ENCODE peak calls at places on chromosomes 16 and 17, in ten cellular contexts. Y, V, F, D, W, H, I, P, G and C are unnamed samples.

GRCh38 chr17:1073241-1073962 is 76.5 kb downstream of the TIMM22 start:
- DNase-seq in F (peak; percentile 25), G (no peak), Y (no peak), P (no peak), H (no peak), D (no peak), V (no peak), I (no peak), W (no peak), C (no peak)

GRCh38 chr17:28151001-28151400 is 108.5 kb downstream of the NLK start:
- DNase-seq in F (no peak), V (no peak), I (no peak), D (no peak), P (no peak), G (no peak), W (peak; percentile 55), H (no peak), Y (no peak), C (no peak)

GRCh38 chr16:71645450-71645849 is 19.5 kb downstream of the MARVELD3 start:
- DNase-seq in D (no peak), V (no peak), P (no peak), I (peak; percentile 87), Y (no peak), H (no peak), G (peak; percentile 52), F (no peak), W (peak; percentile 51), C (peak; percentile 46)

GRCh38 chr17:17538417-17539391 is 42.5 kb upstream of the RASD1 start:
- DNase-seq in Y (no peak), V (no peak), D (no peak), F (peak; percentile 52), G (no peak), P (no peak), W (no peak), H (no peak), I (peak; percentile 10), C (peak; percentile 28)

GRCh38 chr17:46819906-46820351 is 1.4 kb upstream of the WNT3 start:
- DNase-seq in V (no peak), D (no peak), W (peak; percentile 56), P (no peak), G (no peak), I (no peak), H (no peak), F (no peak), Y (no peak), C (no peak)

GRCh38 chr17:48730240-48730550 is 1.6 kb upstream of the HOXB13 start:
- DNase-seq in Y (no peak), D (no peak), V (no peak), G (no peak), W (no peak), H (no peak), F (no peak), I (no peak), P (no peak), C (no peak)

GRCh38 chr17:17609121-17609520 is 17.6 kb upstream of the PEMT start:
- DNase-seq in F (no peak), V (no peak), H (no peak), W (no peak), I (no peak), P (no peak), Y (no peak), G (peak; percentile 47), D (no peak), C (no peak)

GRCh38 chr17:81159611-81160265 is 5.6 kb upstream of the PVALEF start:
- DNase-seq in F (no peak), W (no peak), P (no peak), V (no peak), D (peak; percentile 44), I (no peak), Y (no peak), H (no peak), G (no peak), C (no peak)

GRCh38 chr17:31190351-31190750 is 95.6 kb downstream of the NF1 start:
- DNase-seq in H (no peak), V (no peak), Y (no peak), W (no peak), G (no peak), F (no peak), I (peak; percentile 10), D (no peak), P (no peak), C (peak; percentile 8)

GRCh38 chr16:3158498-3159314 is 23.9 kb downstream of the ZNF213 start:
- DNase-seq in I (peak; percentile 83), Y (no peak), D (peak; percentile 92), H (peak; percentile 85), V (peak; percentile 92), G (peak; percentile 88), P (no peak), W (peak; percentile 83), F (peak; percentile 94), C (peak; percentile 75)

GRCh38 chr16:89572478-89573205 is 2.9 kb upstream of the CPNE7 start:
- DNase-seq in H (no peak), I (no peak), P (no peak), G (peak; percentile 33), D (no peak), F (no peak), V (no peak), Y (no peak), W (no peak), C (no peak)

GRCh38 chr16:89575247-89576172 is at the start of gene CPNE7:
- DNase-seq in I (no peak), P (no peak), H (no peak), Y (no peak), F (no peak), W (peak; percentile 60), G (no peak), D (no peak), V (no peak), C (no peak)

GRCh38 chr16:89576173-89577054 is 856 bp downstream of the CPNE7 start:
- DNase-seq in G (no peak), D (no peak), I (no peak), V (no peak), F (no peak), H (no peak), P (no peak), Y (no peak), W (peak; percentile 30), C (no peak)

GRCh38 chr16:89573826-89574680 is 1.5 kb upstream of the CPNE7 start:
- DNase-seq in H (no peak), W (no peak), Y (no peak), P (no peak), F (no peak), I (no peak), V (no peak), G (no peak), D (no peak), C (no peak)

GRCh38 chr16:89574681-89575246 is 794 bp upstream of the CPNE7 start:
- DNase-seq in D (no peak), Y (no peak), G (peak; percentile 61), F (peak; percentile 83), P (no peak), I (peak; percentile 81), H (peak; percentile 51), W (peak; percentile 93), V (no peak), C (peak; percentile 30)
- TF ChIP-seq CTCF in D (peak; percentile 41), Y (peak; percentile 73), G (peak; percentile 73), F (peak; percentile 48), P (peak; percentile 62), I (peak; percentile 53), H (peak; percentile 64), W (peak; percentile 75), V (peak; percentile 19), C (peak; percentile 86)

DNA sequence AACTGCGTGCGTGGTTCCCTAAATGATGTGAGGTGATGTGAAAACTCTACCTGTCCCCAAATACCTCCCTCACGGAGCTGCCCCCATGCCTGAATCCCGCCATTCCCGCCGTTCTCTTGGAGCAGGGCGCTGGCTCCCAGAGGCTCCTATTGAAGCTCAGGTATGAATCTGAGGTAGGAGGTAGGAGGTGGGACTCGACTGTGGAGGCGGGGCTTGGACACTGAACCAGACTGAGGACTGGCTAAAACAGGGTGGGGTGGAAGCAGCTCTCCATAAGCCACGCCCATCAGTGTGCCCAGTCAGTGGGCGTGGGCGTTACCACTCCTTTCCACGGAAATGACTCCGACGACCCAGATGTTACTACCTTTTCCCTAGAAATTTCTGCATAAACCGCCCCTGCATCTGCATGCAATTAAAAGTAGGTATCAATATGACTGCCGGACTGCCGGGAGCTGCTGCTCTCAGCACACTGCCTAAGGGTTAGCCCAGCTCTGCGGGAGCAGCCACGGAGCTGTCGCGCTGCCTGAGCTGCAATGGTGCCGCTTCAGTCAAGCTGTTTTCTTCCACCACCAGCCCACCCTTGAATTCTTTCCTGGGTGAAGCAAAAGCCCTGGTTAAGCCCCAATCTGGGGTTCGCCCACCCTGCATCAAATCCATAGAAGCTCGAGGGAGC is 41.0 kb downstream of the FOXL1 start:
- DNase-seq in D (no peak), P (no peak), G (no peak), F (no peak), I (no peak), Y (no peak), W (no peak), H (no peak), V (no peak), C (no peak)
- H3K4me3 ChIP-seq in D (no peak overlapping the region), P (peak overlapping the region; percentile 44), G (no peak overlapping the region), F (no peak overlapping the region), I (no peak overlapping the region), Y (no peak overlapping the region), W (no peak overlapping the region), H (peak overlapping the region; percentile 41), V (peak overlapping the region; percentile 60), C (no peak overlapping the region)

GRCh38 chr17:68532826-68533225 is 20.6 kb downstream of the PRKAR1A start:
- DNase-seq in F (no peak), V (no peak), I (no peak), Y (no peak), P (no peak), G (no peak), W (no peak), H (no peak), D (no peak), C (no peak)
- TF ChIP-seq CTCF in F (no peak), V (no peak), I (no peak), Y (no peak), P (no peak), G (no peak), W (no peak), H (no peak), D (no peak), C (no peak)

GRCh38 chr17:42502926-42503325 is 33.1 kb upstream of the NAGLU start:
- DNase-seq in Y (no peak), W (no peak), V (no peak), D (no peak), P (no peak), H (no peak), G (no peak), I (no peak), F (no peak), C (no peak)
- H3K4me3 ChIP-seq in Y (no peak overlapping the region), W (no peak overlapping the region), V (no peak overlapping the region), D (no peak overlapping the region), P (no peak overlapping the region), H (no peak overlapping the region), G (no peak overlapping the region), I (no peak overlapping the region), F (no peak overlapping the region), C (no peak overlapping the region)